ENCODE peak calls at places on chromosome 1, in nine cellular contexts. I is transverse colon, X is SK-N-SH, H is GM23338, W is breast epithelium, J is HL-60, K is K562, N is H1, R is endothelial cell of umbilical vein. Y is an unnamed sample.

GRCh38 chr1:214549604-214550338 is 1.6 kb downstream of the PTPN14 start:
- DNase-seq in H (peak; percentile 60), I (no peak), R (peak; percentile 57), X (no peak), W (no peak), N (no peak), K (no peak), J (no peak), Y (no peak)

GRCh38 chr1:43796111-43796581 is 88.8 kb downstream of the ST3GAL3 start:
- DNase-seq in X (no peak), W (no peak), J (no peak), K (no peak), R (no peak), I (no peak), H (no peak), N (no peak), Y (no peak)

GRCh38 chr1:112614460-112615065 is 4.4 kb downstream of the ST7L start:
- DNase-seq in K (no peak), X (peak; percentile 27), R (peak; percentile 64), N (no peak), W (no peak), I (no peak), H (peak; percentile 55), J (no peak), Y (no peak)

GRCh38 chr1:213985181-213986019 is 2.4 kb upstream of the PROX1 start:
- DNase-seq in R (no peak), H (peak; percentile 65), N (no peak), K (no peak), J (no peak), W (no peak), X (no peak), I (no peak), Y (no peak)

GRCh38 chr1:55131801-55132200 is 83.4 kb downstream of the USP24 start:
- DNase-seq in H (no peak), K (no peak), J (no peak), X (no peak), N (no peak), I (no peak), R (peak; percentile 35), W (no peak), Y (no peak)

GRCh38 chr1:29584362-29584761 is 348.0 kb downstream of the PTPRU start:
- DNase-seq in J (no peak), K (no peak), H (no peak), I (no peak), W (no peak), R (no peak), X (no peak), N (no peak), Y (no peak)

GRCh38 chr1:168135116-168135981 is 1.4 kb downstream of the GPR161 start:
- DNase-seq in W (no peak), X (peak; percentile 50), I (no peak), J (no peak), N (peak; percentile 57), K (no peak), H (peak; percentile 58), R (peak; percentile 4), Y (no peak)

GRCh38 chr1:235434001-235434400 is 66.8 kb downstream of the TBCE start:
- DNase-seq in W (no peak), H (peak; percentile 42), K (no peak), R (no peak), N (no peak), X (no peak), J (no peak), I (no peak), Y (no peak)

GRCh38 chr1:85343612-85344255 is 67.3 kb upstream of the BCL10 start:
- DNase-seq in R (peak; percentile 95), W (no peak), K (no peak), N (no peak), J (no peak), X (no peak), H (peak; percentile 67), I (no peak), Y (no peak)

GRCh38 chr1:204106825-204107224 is 33.9 kb downstream of the SOX13 start:
- DNase-seq in K (no peak), J (no peak), H (no peak), R (no peak), N (no peak), W (no peak), X (no peak), I (no peak), Y (no peak)

GRCh38 chr1:45272943-45273342 is 53.8 kb upstream of the HPDL start:
- DNase-seq in N (no peak), R (peak; percentile 71), W (no peak), K (no peak), J (no peak), X (no peak), H (no peak), I (no peak), Y (no peak)

GRCh38 chr1:52098139-52098871 is 42.2 kb downstream of the BTF3L4 start:
- DNase-seq in K (no peak), J (no peak), I (no peak), X (no peak), H (peak; percentile 18), W (no peak), N (peak; percentile 33), R (no peak), Y (no peak)

GRCh38 chr1:221228594-221228993 is 349.4 kb downstream of the HLX start:
- DNase-seq in X (no peak), W (no peak), N (peak; percentile 57), J (no peak), R (no peak), K (no peak), H (peak; percentile 71), I (no peak), Y (no peak)

GRCh38 chr1:225470210-225470609 is 42.4 kb upstream of the LBR start:
- DNase-seq in I (no peak), W (no peak), N (no peak), X (no peak), J (no peak), K (no peak), R (no peak), H (no peak), Y (no peak)

GRCh38 chr1:2345297-2346075 is 45.9 kb downstream of the MORN1 start:
- DNase-seq in W (no peak), H (no peak), R (no peak), K (peak; percentile 58), J (no peak), X (no peak), N (no peak), I (no peak), Y (no peak)

GRCh38 chr1:237041461-237041794 is 556 bp upstream of the RYR2 start:
- DNase-seq in J (no peak), K (no peak), X (no peak), W (no peak), I (no peak), N (no peak), H (no peak), R (no peak), Y (no peak)

GRCh38 chr1:237040823-237041222 is 1.2 kb upstream of the RYR2 start:
- DNase-seq in N (no peak), K (no peak), I (no peak), H (no peak), J (no peak), W (no peak), X (no peak), R (no peak), Y (no peak)

GRCh38 chr1:237042892-237043576 is 1.1 kb downstream of the RYR2 start:
- DNase-seq in J (no peak), W (no peak), N (peak; percentile 66), I (no peak), K (no peak), R (no peak), X (peak; percentile 62), H (peak; percentile 60), Y (no peak)

GRCh38 chr1:237042467-237042891 is 495 bp downstream of the RYR2 start:
- DNase-seq in N (peak; percentile 58), K (no peak), J (no peak), I (no peak), W (no peak), X (peak; percentile 68), R (no peak), H (peak; percentile 51), Y (no peak)

GRCh38 chr1:237041795-237042466 is at the start of gene RYR2:
- DNase-seq in W (no peak), H (peak; percentile 91), N (peak; percentile 80), I (no peak), J (no peak), R (no peak), X (peak; percentile 88), K (no peak), Y (no peak)
- TF ChIP-seq POLR2AphosphoS5 in W (no peak), H (peak; percentile 80), N (peak; percentile 74), I (no peak), J (no peak), R (no peak), X (no peak), K (no peak), Y (no peak)

DNA sequence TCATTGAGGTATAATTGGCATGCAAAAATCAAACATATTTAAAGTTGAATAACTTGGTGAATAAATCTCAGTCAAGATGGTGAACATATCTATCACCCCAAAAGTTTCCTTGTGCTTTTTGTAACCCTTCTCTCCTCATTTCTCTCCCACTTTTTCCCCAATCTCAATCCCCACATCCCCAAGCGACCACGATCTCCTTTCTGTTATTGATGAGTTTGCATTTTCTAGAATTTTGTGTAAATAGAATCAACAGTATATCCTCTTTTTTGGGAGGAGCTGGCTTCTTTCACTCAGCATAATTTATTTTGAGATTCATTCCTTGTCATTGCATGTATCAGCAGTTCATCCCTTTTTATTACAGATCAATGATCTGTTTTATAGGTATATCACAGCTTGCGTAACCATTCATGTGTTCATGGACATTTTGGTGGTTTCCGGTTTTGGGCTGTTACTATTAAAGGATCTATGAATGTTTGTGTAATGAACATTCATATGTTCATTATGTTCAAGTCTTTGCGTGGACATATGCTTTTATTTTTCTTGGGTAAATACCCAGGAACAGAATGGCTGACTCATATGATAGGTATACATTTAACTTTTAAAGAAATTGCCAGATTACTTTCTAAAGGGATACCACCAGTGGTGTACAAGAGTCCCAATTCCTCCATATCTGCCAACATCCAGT is 73.9 kb downstream of the SPATA46 start:
- DNase-seq in W (no peak), K (no peak), I (no peak), X (no peak), J (no peak), H (no peak), N (no peak), R (peak; percentile 55), Y (no peak)
- H3K27me3 ChIP-seq in W (no peaks in the 10 kb centered on the region), K (peaks cover 6% of the 10 kb centered on the region), I (no peaks in the 10 kb centered on the region), X (no peaks in the 10 kb centered on the region), J (no peaks in the 10 kb centered on the region), H (no peaks in the 10 kb centered on the region), N (no peaks in the 10 kb centered on the region), R (no peaks in the 10 kb centered on the region), Y (no peaks in the 10 kb centered on the region)

DNA sequence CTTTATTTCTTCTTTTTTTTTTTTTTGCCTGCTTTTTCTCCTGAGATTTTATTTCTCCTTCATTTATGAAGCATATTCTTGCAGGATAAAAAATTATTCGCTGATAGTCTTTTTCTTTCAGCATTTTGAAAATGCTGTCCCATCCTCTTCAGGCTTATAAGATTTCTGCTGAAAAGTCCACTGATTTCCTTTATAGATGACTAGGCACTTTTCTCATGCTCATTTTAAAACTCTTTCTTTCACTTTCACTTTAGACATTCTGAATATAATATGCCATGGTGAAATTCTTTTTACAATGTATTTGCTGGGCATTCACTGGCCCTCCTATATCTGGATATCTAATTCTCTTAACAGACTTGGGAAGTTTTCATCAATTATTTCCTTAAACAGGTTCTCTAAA is 25.5 kb upstream of the GTF2B start:
- DNase-seq in W (no peak), J (no peak), R (no peak), X (no peak), H (no peak), K (no peak), N (no peak), I (no peak), Y (no peak)
- TF ChIP-seq POLR2AphosphoS5 in W (no peak), J (no peak), R (no peak), X (no peak), H (no peak), K (no peak), N (no peak), I (no peak), Y (no peak)

GRCh38 chr1:26020941-26021646 is 481 bp upstream of the EXTL1 start:
- DNase-seq in W (no peak), R (no peak), N (no peak), K (no peak), X (no peak), J (no peak), H (no peak), I (no peak), Y (no peak)
- H3K27me3 ChIP-seq in W (no peaks in the 10 kb centered on the region), R (peaks cover 2% of the 10 kb centered on the region), N (no peaks in the 10 kb centered on the region), K (no peaks in the 10 kb centered on the region), X (no peaks in the 10 kb centered on the region), J (no peaks in the 10 kb centered on the region), H (no peaks in the 10 kb centered on the region), I (no peaks in the 10 kb centered on the region), Y (no peaks in the 10 kb centered on the region)

Y was measured in stomach.